ENCODE peak calls at places on chromosome 13, in eight cellular contexts. L is lower lobe of right lung, T is putamen, V is GDM1, E is fibroblast of mammary gland, B is HFF-Myc, H is cardiac muscle cell, J is AG04449. C is an unnamed sample.
A peak's percentile ranks its signal among the peaks of the same experiment; 100 is the strongest.

GRCh38 chr13:41563501-41564001 is 106.2 kb downstream of the RGCC start:
- DNase-seq in J (no peak), H (no peak), T (peak; percentile 79), V (no peak), L (no peak), E (peak; percentile 69), B (no peak), C (peak; percentile 47)

GRCh38 chr13:62185631-62186256 is 770.1 kb upstream of the PCDH20 start:
- DNase-seq in V (no peak), H (no peak), B (no peak), L (no peak), T (no peak), E (no peak), J (no peak), C (no peak)

GRCh38 chr13:73368608-73369007 is 309.8 kb downstream of the KLF5 start:
- DNase-seq in L (no peak), E (no peak), H (no peak), J (no peak), B (no peak), V (no peak), T (peak; percentile 45), C (no peak)

GRCh38 chr13:101127741-101128353 is 288.5 kb downstream of the NALCN start:
- DNase-seq in H (peak; percentile 71), L (no peak), E (peak; percentile 61), J (no peak), B (peak; percentile 19), T (peak; percentile 47), V (no peak), C (peak; percentile 33)

GRCh38 chr13:108214511-108215383 is 589 bp downstream of the LIG4 start:
- DNase-seq in T (no peak), B (no peak), J (no peak), E (no peak), V (no peak), H (peak; percentile 47), L (peak; percentile 46), C (no peak)

GRCh38 chr13:77386880-77387606 is 60.1 kb upstream of the MYCBP2 start:
- DNase-seq in V (peak; percentile 40), H (no peak), T (no peak), L (no peak), E (peak; percentile 84), J (peak; percentile 23), B (no peak), C (peak; percentile 18)

GRCh38 chr13:32940601-32941000 is 75.6 kb upstream of the KL start:
- DNase-seq in B (no peak), H (peak; percentile 14), V (peak; percentile 83), E (peak; percentile 41), L (no peak), T (peak; percentile 29), J (no peak), C (peak; percentile 50)

GRCh38 chr13:53238241-53238640 is 209.6 kb downstream of the OLFM4 start:
- DNase-seq in L (no peak), T (no peak), H (peak; percentile 77), J (no peak), E (no peak), V (no peak), B (no peak), C (no peak)

GRCh38 chr13:101919541-101920306 is 467.2 kb downstream of the ITGBL1 start:
- DNase-seq in L (no peak), J (no peak), H (peak; percentile 76), T (no peak), B (no peak), V (no peak), E (peak; percentile 15), C (peak; percentile 43)

GRCh38 chr13:109393045-109393444 is 393.3 kb downstream of the IRS2 start:
- DNase-seq in T (no peak), V (no peak), E (no peak), B (no peak), L (no peak), J (no peak), H (no peak), C (no peak)

GRCh38 chr13:27208514-27208913 is 36.9 kb upstream of the USP12 start:
- DNase-seq in E (no peak), J (no peak), L (no peak), B (no peak), H (no peak), T (no peak), V (no peak), C (no peak)

GRCh38 chr13:88068975-88069374 is 397.8 kb downstream of the SLITRK5 start:
- DNase-seq in B (no peak), J (no peak), L (no peak), E (no peak), T (no peak), V (no peak), H (peak; percentile 2), C (no peak)

GRCh38 chr13:31172535-31172934 is 10.8 kb upstream of the HSPH1 start:
- DNase-seq in J (peak; percentile 50), L (no peak), V (no peak), H (no peak), B (no peak), E (peak; percentile 84), T (no peak), C (peak; percentile 91)

GRCh38 chr13:47215741-47216140 is 318.9 kb upstream of the HTR2A start:
- DNase-seq in L (no peak), E (peak; percentile 94), H (no peak), B (peak; percentile 86), T (no peak), J (peak; percentile 51), V (no peak), C (peak; percentile 81)